ENCODE peak calls at places on chromosomes 2 and 18, in five cellular contexts. F is endothelial cell, I is NCI-H1105 treated with DMSO at 0.1 percent for 48 hours, Z is globus pallidus, P is AG08395. W is an unnamed sample.

GRCh38 chr2:10019174-10019971 is 24.0 kb upstream of the KLF11 start:
- DNase-seq in F (no peak), I (no peak), Z (no peak), P (no peak), W (peak)

GRCh38 chr18:53817976-53818950 is 406.2 kb downstream of the MBD2 start:
- DNase-seq in F (no peak), I (no peak), Z (no peak), P (no peak), W (no peak)

GRCh38 chr2:183269956-183270355 is 145.7 kb downstream of the NUP35 start:
- DNase-seq in F (no peak), I (peak), Z (no peak), P (no peak), W (no peak)

GRCh38 chr2:189933911-189934399 is 128.6 kb downstream of the MSTN start:
- DNase-seq in F (no peak), I (no peak), Z (no peak), P (peak), W (peak)

GRCh38 chr2:46384457-46384815 is 87.2 kb downstream of the EPAS1 start:
- DNase-seq in F (no peak), I (no peak), Z (no peak), P (no peak), W (no peak)

GRCh38 chr2:215391531-215391930 is 44.3 kb downstream of the FN1 start:
- DNase-seq in F (no peak), I (no peak), Z (no peak), P (no peak), W (no peak)

GRCh38 chr2:181554511-181554910 is 97.3 kb downstream of the ITGA4 start:
- DNase-seq in F (no peak), I (no peak), Z (no peak), P (no peak), W (no peak)

GRCh38 chr18:10040287-10041011 is 126.6 kb downstream of the VAPA start:
- DNase-seq in F (no peak), I (no peak), Z (no peak), P (no peak), W (peak)

GRCh38 chr2:107633580-107634147 is 193.0 kb upstream of the RGPD4 start:
- DNase-seq in F (no peak), I (no peak), Z (no peak), P (peak), W (peak)